ENCODE peak calls at places on chromosomes 16 and 17, in four cellular contexts. One of them, this sample, is unnamed.

GRCh38 chr17:57523926-57524634 is 221.0 kb downstream of the CCDC182 start:
- DNase-seq in NCI-H2171 treated with DMSO at 0.1 percent for 48 hours: no peak
- DNase-seq in HuH-7: no peak
- DNase-seq in NCI-H1105: peak; percentile 90
- DNase-seq in this sample: peak; percentile 80

GRCh38 chr17:19724501-19725420 is 8.4 kb upstream of the SLC47A2 start:
- DNase-seq in NCI-H2171 treated with DMSO at 0.1 percent for 48 hours: no peak
- DNase-seq in HuH-7: no peak
- DNase-seq in NCI-H1105: no peak
- DNase-seq in this sample: no peak

GRCh38 chr16:85387731-85388295 is 225.3 kb upstream of the GSE1 start:
- DNase-seq in NCI-H2171 treated with DMSO at 0.1 percent for 48 hours: no peak
- DNase-seq in HuH-7: no peak
- DNase-seq in NCI-H1105: no peak
- DNase-seq in this sample: no peak

GRCh38 chr17:78648293-78648692 is 71.1 kb upstream of the DNAH17 start:
- DNase-seq in NCI-H2171 treated with DMSO at 0.1 percent for 48 hours: no peak
- DNase-seq in HuH-7: no peak
- DNase-seq in NCI-H1105: no peak
- DNase-seq in this sample: no peak

GRCh38 chr17:80474231-80474932 is 2.0 kb downstream of the NPTX1 start:
- DNase-seq in NCI-H2171 treated with DMSO at 0.1 percent for 48 hours: peak; percentile 38
- DNase-seq in HuH-7: no peak
- DNase-seq in NCI-H1105: no peak
- DNase-seq in this sample: peak; percentile 84

GRCh38 chr17:36768355-36768754 is 167.0 kb downstream of the MRM1 start:
- DNase-seq in NCI-H2171 treated with DMSO at 0.1 percent for 48 hours: no peak
- DNase-seq in HuH-7: no peak
- DNase-seq in NCI-H1105: no peak
- DNase-seq in this sample: no peak

GRCh38 chr16:88706288-88706964 is at the start of the genes CTU2 and RNF166:
- DNase-seq in NCI-H2171 treated with DMSO at 0.1 percent for 48 hours: peak; percentile 78
- DNase-seq in HuH-7: peak; percentile 100
- DNase-seq in NCI-H1105: peak; percentile 39
- DNase-seq in this sample: peak; percentile 78

GRCh38 chr16:11679250-11679649 is 11.0 kb downstream of the SNN start:
- DNase-seq in NCI-H2171 treated with DMSO at 0.1 percent for 48 hours: no peak
- DNase-seq in HuH-7: no peak
- DNase-seq in NCI-H1105: no peak
- DNase-seq in this sample: peak; percentile 54

GRCh38 chr17:27356091-27356705 is 62.3 kb downstream of the WSB1 start:
- DNase-seq in NCI-H2171 treated with DMSO at 0.1 percent for 48 hours: no peak
- DNase-seq in HuH-7: no peak
- DNase-seq in NCI-H1105: no peak
- DNase-seq in this sample: no peak

GRCh38 chr16:77807071-77807470 is 18.7 kb downstream of the VAT1L start:
- DNase-seq in NCI-H2171 treated with DMSO at 0.1 percent for 48 hours: no peak
- DNase-seq in HuH-7: no peak
- DNase-seq in NCI-H1105: no peak
- DNase-seq in this sample: no peak

GRCh38 chr17:30782206-30782605 is 42.3 kb downstream of the CRLF3 start:
- DNase-seq in NCI-H2171 treated with DMSO at 0.1 percent for 48 hours: no peak
- DNase-seq in HuH-7: no peak
- DNase-seq in NCI-H1105: no peak
- DNase-seq in this sample: no peak

GRCh38 chr17:69637399-69638165 is 223.1 kb downstream of the MAP2K6 start:
- DNase-seq in NCI-H2171 treated with DMSO at 0.1 percent for 48 hours: no peak
- DNase-seq in HuH-7: no peak
- DNase-seq in NCI-H1105: no peak
- DNase-seq in this sample: no peak

GRCh38 chr16:3696425-3697218 is 20.7 kb downstream of the TRAP1 start:
- DNase-seq in NCI-H2171 treated with DMSO at 0.1 percent for 48 hours: no peak
- DNase-seq in HuH-7: no peak
- DNase-seq in NCI-H1105: no peak
- DNase-seq in this sample: no peak

GRCh38 chr16:65524997-65525396 is 403.1 kb upstream of the CDH11 start:
- DNase-seq in NCI-H2171 treated with DMSO at 0.1 percent for 48 hours: no peak
- DNase-seq in HuH-7: no peak
- DNase-seq in NCI-H1105: no peak
- DNase-seq in this sample: no peak

GRCh38 chr17:68383443-68384321 is 73.6 kb downstream of the WIPI1 start:
- DNase-seq in NCI-H2171 treated with DMSO at 0.1 percent for 48 hours: no peak
- DNase-seq in HuH-7: no peak
- DNase-seq in NCI-H1105: no peak
- DNase-seq in this sample: no peak

This sample was measured in NCI-H524.